ENCODE peak calls at places on chromosomes 4 and X, in ten cellular contexts. Y is uterus, M is tibial artery, R is psoas muscle, S is osteoblast, P is stomach, K is heart left ventricle, A is pancreas, X is astrocyte of the cerebellum, U is HL-60. H is an unnamed sample.

GRCh38 chr4:15906024-15906443 is 32.5 kb downstream of the FGFBP1 start:
- DNase-seq in Y (no peak), M (no peak), R (no peak), S (no peak), P (peak), K (peak), A (peak), X (no peak), U (peak), H (no peak)

GRCh38 chr4:159435561-159436023 is 332.7 kb downstream of the RAPGEF2 start:
- DNase-seq in Y (no peak), M (no peak), R (no peak), S (no peak), P (no peak), K (no peak), A (no peak), X (no peak), U (no peak), H (no peak)

GRCh38 chr4:87179751-87180150 is 40.7 kb downstream of the KLHL8 start:
- DNase-seq in Y (no peak), M (no peak), R (no peak), S (no peak), P (no peak), K (no peak), A (no peak), X (peak), U (no peak), H (peak)

GRCh38 chrX:23493941-23494374 is 159.3 kb downstream of the PTCHD1 start:
- DNase-seq in Y (no peak), M (no peak), R (no peak), S (no peak), P (peak), K (no peak), A (peak), X (no peak), U (no peak), H (peak)

GRCh38 chr4:962231-963208 is 10.8 kb downstream of the DGKQ start:
- DNase-seq in Y (peak), M (no peak), R (no peak), S (peak), P (no peak), K (peak), A (no peak), X (no peak), U (no peak), H (no peak)

GRCh38 chrX:20571611-20572010 is 304.9 kb upstream of the RPS6KA3 start:
- DNase-seq in Y (no peak), M (no peak), R (no peak), S (no peak), P (no peak), K (no peak), A (no peak), X (peak), U (no peak), H (peak)

GRCh38 chrX:26783512-26784225 is 567.7 kb downstream of the MAGEB5 start:
- DNase-seq in Y (no peak), M (no peak), R (no peak), S (no peak), P (peak), K (no peak), A (peak), X (peak), U (peak), H (peak)

GRCh38 chr4:68905598-68906237 is 45.9 kb downstream of the UGT2A3 start:
- DNase-seq in Y (no peak), M (no peak), R (no peak), S (peak), P (peak), K (no peak), A (peak), X (peak), U (no peak), H (peak)

GRCh38 chr4:54940996-54941395 is 184.4 kb downstream of the KDR start:
- DNase-seq in Y (no peak), M (no peak), R (no peak), S (no peak), P (no peak), K (no peak), A (no peak), X (no peak), U (no peak), H (no peak)

GRCh38 chr4:5899881-5900280 is 7.0 kb upstream of the CRMP1 start:
- DNase-seq in Y (no peak), M (no peak), R (no peak), S (no peak), P (no peak), K (no peak), A (no peak), X (no peak), U (no peak), H (no peak)

GRCh38 chr4:168569909-168570276 is 73.0 kb downstream of the PALLD start:
- DNase-seq in Y (no peak), M (no peak), R (no peak), S (no peak), P (no peak), K (no peak), A (no peak), X (no peak), U (no peak), H (no peak)

GRCh38 chrX:40420899-40421729 is 159.7 kb upstream of the ATP6AP2 start:
- DNase-seq in Y (no peak), M (no peak), R (no peak), S (no peak), P (no peak), K (peak), A (no peak), X (peak), U (no peak), H (peak)

GRCh38 chr4:11455201-11455835 is 26.6 kb upstream of the HS3ST1 start:
- DNase-seq in Y (no peak), M (no peak), R (no peak), S (no peak), P (peak), K (no peak), A (no peak), X (no peak), U (no peak), H (no peak)

GRCh38 chrX:151977009-151977408 is 2.5 kb upstream of the GABRE start:
- DNase-seq in Y (no peak), M (no peak), R (no peak), S (no peak), P (no peak), K (no peak), A (no peak), X (no peak), U (no peak), H (no peak)

GRCh38 chr4:7103031-7103598 is 35.3 kb upstream of the GRPEL1 start:
- DNase-seq in Y (peak), M (peak), R (peak), S (peak), P (peak), K (peak), A (peak), X (peak), U (peak), H (peak)

GRCh38 chr4:98027827-98028226 is 115.4 kb downstream of the STPG2 start:
- DNase-seq in Y (no peak), M (no peak), R (no peak), S (no peak), P (no peak), K (no peak), A (no peak), X (no peak), U (no peak), H (peak)

GRCh38 chrX:48695925-48696300 is 621 bp upstream of the SUV39H1 start:
- DNase-seq in Y (no peak), M (no peak), R (no peak), S (no peak), P (no peak), K (no peak), A (no peak), X (no peak), U (no peak), H (no peak)

GRCh38 chr4:85477538-85477937 is 2.6 kb downstream of the ARHGAP24 start:
- DNase-seq in Y (no peak), M (no peak), R (no peak), S (no peak), P (no peak), K (no peak), A (no peak), X (no peak), U (no peak), H (no peak)
- H3K4me3 ChIP-seq in Y (no peak), M (no peak), R (peak), S (no peak), P (peak), K (peak), A (peak), X (peak), U (no peak), H (no peak)

GRCh38 chrX:98380106-98380505 is 1496.4 kb downstream of the RPA4 start:
- DNase-seq in Y (no peak), M (no peak), R (no peak), S (no peak), P (no peak), K (no peak), A (no peak), X (no peak), U (no peak), H (no peak)
- TF ChIP-seq CTCF in Y (no peak), M (no peak), R (no peak), S (no peak), P (no peak), K (no peak), A (no peak), X (no peak), U (no peak), H (no peak)

GRCh38 chrX:153817291-153817690 is 13.1 kb downstream of the PDZD4 start:
- DNase-seq in Y (no peak), M (no peak), R (no peak), S (peak), P (no peak), K (no peak), A (no peak), X (no peak), U (no peak), H (no peak)

GRCh38 chrX:153816821-153817220 is 13.5 kb downstream of the PDZD4 start:
- DNase-seq in Y (no peak), M (no peak), R (peak), S (peak), P (no peak), K (no peak), A (no peak), X (no peak), U (peak), H (no peak)

GRCh38 chrX:153819398-153820083 is 10.8 kb downstream of the PDZD4 start:
- DNase-seq in Y (peak), M (no peak), R (peak), S (peak), P (no peak), K (no peak), A (no peak), X (no peak), U (no peak), H (no peak)

GRCh38 chrX:153820601-153821000 is 9.7 kb downstream of the PDZD4 start:
- DNase-seq in Y (no peak), M (no peak), R (no peak), S (peak), P (no peak), K (no peak), A (no peak), X (no peak), U (no peak), H (no peak)

DNA sequence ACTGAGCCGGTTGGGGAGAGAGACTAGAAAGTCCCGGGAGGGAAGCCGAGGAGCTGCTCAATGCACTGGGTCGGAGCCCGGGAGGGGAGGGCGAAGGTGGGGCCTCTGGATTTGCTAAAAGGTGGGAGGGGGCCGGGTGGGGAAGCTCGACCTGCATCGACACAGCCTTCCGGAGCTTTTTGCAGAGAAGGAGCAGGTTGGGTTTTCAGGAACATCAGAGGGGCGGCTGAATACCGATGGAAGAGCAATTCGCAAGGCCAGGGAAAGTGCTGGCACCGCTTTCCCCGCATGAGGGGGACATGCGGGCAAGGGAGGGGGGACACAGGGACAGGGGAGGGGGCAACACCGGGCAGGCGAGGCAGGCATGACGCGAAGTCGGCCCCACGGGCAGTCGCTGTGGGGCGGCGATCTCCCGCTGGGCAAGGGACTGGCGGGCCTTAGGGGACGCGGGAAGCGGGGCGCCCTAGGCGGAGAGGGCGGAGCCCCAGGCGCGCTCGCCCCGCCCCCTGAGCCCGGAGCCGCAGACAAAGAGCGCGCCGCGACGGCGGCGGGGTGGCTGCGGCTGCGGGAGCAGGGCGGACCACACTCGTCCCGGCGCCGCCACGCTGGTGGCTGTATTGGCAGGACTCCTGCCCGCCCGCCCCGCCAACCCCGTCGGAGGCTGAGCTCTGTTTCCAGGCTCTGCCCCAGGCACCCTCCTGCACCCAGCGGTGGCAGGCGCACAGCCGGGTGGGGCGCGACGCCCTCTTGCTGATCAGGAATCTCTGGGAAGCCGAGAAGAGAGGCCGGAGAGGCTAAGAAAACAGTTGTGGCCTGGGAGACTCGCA is 11.6 kb downstream of the PDZD4 start:
- DNase-seq in Y (no peak), M (no peak), R (peak), S (peak), P (peak), K (peak), A (no peak), X (no peak), U (no peak), H (no peak)
- H3K4me3 ChIP-seq in Y (peak), M (peak), R (peak), S (peak), P (peak), K (peak), A (peak), X (peak), U (no peak), H (peak)

GRCh38 chr4:99677161-99677560 is 19.5 kb upstream of the C4orf54 start:
- DNase-seq in Y (no peak), M (no peak), R (no peak), S (no peak), P (no peak), K (no peak), A (no peak), X (no peak), U (no peak), H (no peak)

GRCh38 chr4:99683913-99684312 is 26.3 kb upstream of the C4orf54 start:
- DNase-seq in Y (no peak), M (no peak), R (no peak), S (no peak), P (no peak), K (no peak), A (no peak), X (no peak), U (no peak), H (no peak)

GRCh38 chr4:99679976-99680375 is 22.3 kb upstream of the C4orf54 start:
- DNase-seq in Y (no peak), M (no peak), R (no peak), S (no peak), P (no peak), K (no peak), A (no peak), X (no peak), U (no peak), H (no peak)

GRCh38 chr4:99679204-99679603 is 21.6 kb upstream of the C4orf54 start:
- DNase-seq in Y (no peak), M (no peak), R (peak), S (no peak), P (no peak), K (no peak), A (peak), X (no peak), U (no peak), H (peak)
- TF ChIP-seq CTCF in Y (no peak), M (peak), R (peak), S (no peak), P (no peak), K (no peak), A (no peak), X (no peak), U (no peak), H (no peak)

GRCh38 chrX:71056857-71057256 is 11.3 kb downstream of the SNX12 start:
- DNase-seq in Y (no peak), M (no peak), R (no peak), S (no peak), P (no peak), K (no peak), A (no peak), X (no peak), U (no peak), H (peak)

GRCh38 chrX:71058116-71058515 is 10.0 kb downstream of the SNX12 start:
- DNase-seq in Y (no peak), M (no peak), R (no peak), S (no peak), P (no peak), K (no peak), A (no peak), X (no peak), U (no peak), H (no peak)

GRCh38 chrX:71052721-71053120 is 15.4 kb downstream of the SNX12 start:
- DNase-seq in Y (no peak), M (no peak), R (no peak), S (no peak), P (no peak), K (no peak), A (no peak), X (no peak), U (no peak), H (peak)

DNA sequence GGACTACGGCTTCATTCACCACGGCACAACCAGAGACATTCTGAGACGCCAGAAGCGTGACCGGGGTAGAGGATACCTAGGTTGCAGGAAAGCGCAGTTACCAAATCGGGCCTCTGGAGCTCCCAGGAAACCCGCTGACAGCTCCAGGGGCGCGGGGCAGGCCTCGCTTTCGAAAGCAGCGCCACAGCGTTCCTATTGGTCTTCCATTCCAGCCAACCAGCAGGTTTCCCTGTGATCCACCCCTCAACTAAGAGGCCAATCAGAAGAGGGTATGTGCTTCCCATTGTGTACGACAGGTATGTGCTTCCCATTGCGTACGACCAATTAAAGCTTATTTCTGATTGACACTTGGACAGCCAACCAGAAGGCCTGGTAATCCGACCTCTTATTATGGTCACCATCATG is 14.9 kb downstream of the SNX12 start:
- DNase-seq in Y (no peak), M (no peak), R (no peak), S (no peak), P (no peak), K (no peak), A (no peak), X (no peak), U (no peak), H (peak)
- H3K4me3 ChIP-seq in Y (no peak), M (no peak), R (no peak), S (no peak), P (no peak), K (peak), A (no peak), X (peak), U (no peak), H (peak)

GRCh38 chr4:108611360-108611759 is 9.0 kb upstream of the RPL34 start:
- DNase-seq in Y (no peak), M (no peak), R (no peak), S (no peak), P (no peak), K (no peak), A (no peak), X (peak), U (no peak), H (peak)
- TF ChIP-seq CTCF in Y (no peak), M (no peak), R (no peak), S (peak), P (no peak), K (peak), A (no peak), X (peak), U (no peak), H (peak)

DNA sequence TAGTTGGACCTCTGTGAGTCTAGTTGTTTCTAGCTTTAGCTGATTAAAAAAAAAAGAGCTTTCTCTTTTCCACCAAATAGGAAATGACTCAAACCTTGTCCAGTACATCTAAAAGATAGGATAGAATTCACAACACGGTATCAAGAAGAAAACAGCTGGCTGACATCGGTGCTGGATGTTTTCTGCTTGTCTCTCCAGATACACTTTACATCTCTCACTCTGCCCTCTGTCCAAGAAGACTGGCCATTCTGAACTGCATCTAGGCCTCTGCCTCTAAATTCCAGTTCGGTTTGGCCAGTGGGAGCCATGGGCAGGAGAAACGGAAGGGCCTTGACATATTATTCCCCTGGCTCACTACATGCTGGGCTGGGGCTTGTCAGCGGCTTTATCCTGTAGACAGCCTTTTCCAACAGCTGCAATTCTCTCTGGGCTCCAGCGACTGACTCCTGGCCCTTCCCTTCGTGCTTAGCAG is 57.3 kb upstream of the SHISA3 start:
- DNase-seq in Y (no peak), M (peak), R (peak), S (no peak), P (no peak), K (peak), A (no peak), X (no peak), U (no peak), H (peak)
- H3K4me3 ChIP-seq in Y (no peak), M (no peak), R (no peak), S (no peak), P (no peak), K (no peak), A (no peak), X (no peak), U (no peak), H (no peak)

DNA sequence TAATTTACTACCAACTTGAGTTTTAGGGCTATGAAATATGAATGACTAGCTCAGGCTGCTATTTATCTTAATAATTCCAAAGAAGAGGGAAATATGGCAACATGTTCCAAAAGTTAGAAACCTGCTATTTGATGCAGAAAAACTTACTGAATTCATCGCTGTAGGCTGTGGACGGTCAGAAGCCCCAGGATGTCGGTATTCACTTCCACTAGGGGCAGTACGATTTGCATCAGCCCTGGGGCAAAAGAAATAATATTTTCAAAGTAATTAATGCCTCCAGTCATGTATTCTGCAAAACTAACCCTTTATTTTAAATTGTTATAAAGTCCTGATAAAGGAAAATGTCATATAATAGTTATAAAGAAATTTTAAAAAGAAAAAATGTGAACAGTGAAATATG is 4.5 kb downstream of the PLRG1 start:
- DNase-seq in Y (no peak), M (no peak), R (no peak), S (no peak), P (no peak), K (no peak), A (no peak), X (no peak), U (no peak), H (no peak)
- TF ChIP-seq CTCF in Y (no peak), M (no peak), R (no peak), S (peak), P (no peak), K (no peak), A (no peak), X (no peak), U (no peak), H (peak)

DNA sequence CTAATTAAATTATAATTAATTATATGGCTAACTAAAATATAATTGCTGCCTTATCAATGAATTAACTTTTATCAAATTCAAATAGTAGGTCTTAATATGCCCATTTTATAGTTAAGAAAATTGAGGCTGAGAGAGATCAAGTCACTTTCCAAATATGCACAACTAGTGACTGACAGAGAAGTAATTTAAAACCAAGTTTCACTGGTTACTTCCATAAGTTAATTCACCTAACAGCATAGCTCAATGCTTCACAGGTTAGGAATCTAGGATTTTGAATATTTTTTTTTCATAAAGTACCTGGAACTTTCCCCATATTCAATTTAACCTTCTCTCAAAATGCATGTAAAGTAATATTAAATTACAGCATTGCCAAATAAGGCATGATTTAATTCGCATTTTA is 134.4 kb upstream of the VEGFC start:
- DNase-seq in Y (no peak), M (no peak), R (no peak), S (no peak), P (no peak), K (no peak), A (no peak), X (no peak), U (no peak), H (no peak)
- H3K4me3 ChIP-seq in Y (no peak), M (no peak), R (no peak), S (no peak), P (no peak), K (no peak), A (no peak), X (no peak), U (no peak), H (no peak)

H was measured in choroid plexus epithelial cell.